ENCODE peak calls at places on chromosomes 13 and 19, in six cellular contexts. O is CD8-positive, alpha-beta memory T cell; S is tibial artery; A is effector memory CD4-positive, alpha-beta T cell; Y is stomach; W is cardiac muscle cell. F is an unnamed sample.

GRCh38 chr19:35908977-35909683 is 1.0 kb upstream of the TYROBP start:
- DNase-seq in S (peak; percentile 90), A (no peak), W (no peak), Y (peak; percentile 55), O (no peak), F (peak; percentile 17)

GRCh38 chr19:1045247-1045603 is 5.3 kb downstream of the ABCA7 start:
- DNase-seq in A (peak; percentile 76), W (no peak), S (no peak), O (peak; percentile 68), Y (peak; percentile 45), F (peak; percentile 56)

GRCh38 chr13:104597554-104598240 is 1531.5 kb upstream of the SLC10A2 start:
- DNase-seq in O (no peak), W (no peak), A (no peak), Y (no peak), S (no peak), F (no peak)

GRCh38 chr19:14156122-14156521 is 19.7 kb upstream of the ASF1B start:
- DNase-seq in W (no peak), Y (no peak), O (no peak), A (no peak), S (no peak), F (no peak)

GRCh38 chr13:46168341-46168740 is 13.6 kb downstream of the LCP1 start:
- DNase-seq in Y (no peak), S (no peak), W (peak; percentile 43), A (peak; percentile 50), O (peak; percentile 37), F (no peak)

GRCh38 chr13:50303963-50304721 is 288.9 kb downstream of the KCNRG start:
- DNase-seq in O (no peak), S (no peak), Y (no peak), W (no peak), A (no peak), F (no peak)

GRCh38 chr13:78020861-78021260 is 102.2 kb upstream of the EDNRB start:
- DNase-seq in Y (no peak), A (no peak), W (peak; percentile 7), S (no peak), O (no peak), F (no peak)

GRCh38 chr19:56350416-56351045 is 35.9 kb upstream of the ZSCAN5A start:
- DNase-seq in O (peak; percentile 24), W (peak; percentile 65), S (no peak), A (no peak), Y (peak; percentile 39), F (peak; percentile 45)

GRCh38 chr19:12913871-12914690 is 5.0 kb downstream of the SYCE2 start:
- DNase-seq in W (peak; percentile 75), O (peak; percentile 44), A (no peak), Y (no peak), S (no peak), F (peak; percentile 78)

GRCh38 chr13:74696148-74696922 is 562.1 kb upstream of the KLF12 start:
- DNase-seq in W (no peak), O (no peak), S (no peak), A (no peak), Y (no peak), F (no peak)

GRCh38 chr19:56141416-56141992 is 417 bp downstream of the ZNF444 start:
- DNase-seq in Y (no peak), S (no peak), W (no peak), O (peak; percentile 21), A (no peak), F (peak; percentile 67)

GRCh38 chr13:31310356-31310755 is 110.6 kb downstream of the B3GLCT start:
- DNase-seq in O (no peak), S (no peak), Y (no peak), A (no peak), W (no peak), F (no peak)

GRCh38 chr19:54478677-54479266 is 5.7 kb upstream of the CDC42EP5 start:
- DNase-seq in Y (no peak), A (no peak), S (no peak), O (no peak), W (peak; percentile 64), F (no peak)

GRCh38 chr19:46571495-46571894 is 29.6 kb upstream of the CALM3 start:
- DNase-seq in S (no peak), Y (no peak), A (no peak), O (no peak), W (peak; percentile 15), F (no peak)

GRCh38 chr13:44449999-44450821 is 76.6 kb downstream of the SERP2 start:
- DNase-seq in W (no peak), A (no peak), S (no peak), O (no peak), Y (no peak), F (no peak)

GRCh38 chr13:95641291-95641811 is 3.2 kb downstream of the DZIP1 start:
- DNase-seq in O (no peak), S (no peak), W (peak; percentile 52), A (no peak), Y (no peak), F (no peak)

GRCh38 chr13:91155512-91156114 is 191.9 kb upstream of the MIR17HG start:
- DNase-seq in A (no peak), S (no peak), Y (no peak), W (no peak), O (no peak), F (no peak)

GRCh38 chr13:45328661-45329105 is 12.3 kb downstream of the TPT1 start:
- DNase-seq in O (no peak), Y (no peak), S (no peak), W (peak; percentile 88), A (no peak), F (no peak)

GRCh38 chr13:48547663-48548092 is 14.8 kb upstream of the RCBTB2 start:
- DNase-seq in S (no peak), Y (no peak), A (no peak), O (no peak), W (no peak), F (no peak)

GRCh38 chr13:70817571-70817970 is 709.3 kb upstream of the KLHL1 start:
- DNase-seq in S (no peak), Y (no peak), A (no peak), O (no peak), W (no peak), F (no peak)

GRCh38 chr19:47032171-47032811 is 12.7 kb downstream of the NPAS1 start:
- DNase-seq in S (no peak), Y (peak; percentile 70), A (peak; percentile 22), O (peak; percentile 55), W (peak; percentile 25), F (peak; percentile 66)

GRCh38 chr13:48210178-48210577 is 22.8 kb upstream of the ITM2B start:
- DNase-seq in W (peak; percentile 65), O (no peak), Y (no peak), S (no peak), A (no peak), F (no peak)

DNA sequence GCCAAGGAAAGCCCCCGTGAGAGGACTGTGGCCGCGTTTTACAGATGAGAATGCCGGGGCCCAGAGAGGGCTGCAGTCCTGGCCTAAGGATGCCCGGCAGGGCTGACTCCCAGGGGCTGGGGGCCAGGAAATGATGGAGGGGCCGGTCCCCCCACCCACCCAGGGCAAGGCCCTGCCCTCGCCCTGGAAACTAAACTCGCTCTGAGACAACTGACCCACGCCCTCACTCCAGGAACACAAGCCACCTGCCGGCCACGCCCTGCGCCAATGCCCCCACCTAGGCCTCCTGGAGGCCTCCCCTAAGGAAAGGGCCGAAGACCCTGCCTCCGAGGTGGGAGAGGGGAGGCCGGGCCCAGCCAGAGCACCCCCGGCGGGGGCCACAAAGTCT is 7.2 kb downstream of the ZBTB7A start:
- DNase-seq in A (no peak), S (no peak), O (no peak), Y (peak; percentile 70), W (no peak), F (no peak)
- H3K4me3 ChIP-seq in A (no peak overlapping the region), S (peak overlapping the region; percentile 37), O (peak overlapping the region; percentile 6), Y (peak overlapping the region; percentile 89), W (no peak overlapping the region), F (no peak overlapping the region)

GRCh38 chr19:49193822-49194394 is 36.3 kb downstream of the TRPM4 start:
- DNase-seq in Y (no peak), S (no peak), W (no peak), A (no peak), O (no peak), F (no peak)
- H3K27ac ChIP-seq in Y (no peak overlapping the region), S (no peak overlapping the region), W (no peak overlapping the region), A (no peak overlapping the region), O (no peak overlapping the region), F (no peak overlapping the region)

DNA sequence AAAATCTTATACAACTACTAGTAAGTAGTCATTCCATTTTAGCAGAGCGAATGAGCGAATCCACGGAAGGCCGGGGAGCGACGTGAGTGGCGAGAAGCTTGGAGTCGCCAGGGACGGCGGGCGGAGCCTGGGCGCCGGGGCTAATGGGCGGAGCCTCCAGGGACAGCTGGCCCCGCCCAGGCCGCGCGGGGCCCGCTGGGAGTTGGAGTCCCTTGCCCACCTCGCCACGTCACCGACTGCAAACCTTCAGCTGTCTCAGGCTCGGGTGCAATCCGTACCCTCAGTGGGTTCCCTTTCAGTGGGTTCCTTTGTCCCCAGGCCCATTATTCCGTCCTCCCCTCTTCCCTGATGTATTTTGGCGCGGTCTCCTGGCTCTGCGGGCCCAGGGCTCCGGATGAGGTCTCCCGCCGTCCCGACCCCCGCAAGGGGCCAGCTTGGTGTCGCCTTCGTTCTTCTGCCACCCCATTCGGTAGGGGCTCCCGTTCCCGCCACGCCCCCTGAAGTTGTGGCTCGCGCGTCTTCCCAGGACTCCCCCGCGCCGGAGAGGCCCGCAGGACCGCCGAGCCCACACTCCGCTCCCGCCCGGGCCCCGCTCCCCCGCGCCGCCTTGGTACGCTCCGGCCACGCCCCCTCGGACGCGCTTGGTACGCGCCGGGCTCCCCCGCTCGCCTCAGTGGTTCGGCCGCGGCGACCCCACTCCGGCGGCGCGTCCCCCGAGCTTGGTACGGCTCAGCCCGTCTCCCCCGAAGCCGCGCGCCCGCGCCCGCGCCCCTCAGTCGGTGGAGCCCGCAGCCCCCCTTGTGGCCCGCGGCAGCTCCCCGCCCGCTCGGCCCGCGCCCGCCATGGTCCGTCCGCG is at the start of gene PTOV1:
- DNase-seq in W (peak; percentile 95), A (peak; percentile 76), Y (peak; percentile 94), O (peak; percentile 85), S (peak; percentile 96), F (peak; percentile 80)
- H3K4me1 ChIP-seq in W (peaks cover 10% of the 10 kb centered on the region), A (peaks cover 3% of the 10 kb centered on the region), Y (peaks cover 57% of the 10 kb centered on the region), O (peaks cover 30% of the 10 kb centered on the region), S (no peaks in the 10 kb centered on the region), F (peaks cover 25% of the 10 kb centered on the region)

GRCh38 chr19:18339703-18340102 is 695 bp upstream of the PGPEP1 start:
- DNase-seq in W (no peak), O (no peak), Y (no peak), S (no peak), A (no peak), F (no peak)
- H3K4me3 ChIP-seq in W (no peak overlapping the region), O (peak overlapping the region; percentile 81), Y (peak overlapping the region; percentile 84), S (peak overlapping the region; percentile 69), A (peak overlapping the region; percentile 78), F (peak overlapping the region; percentile 66)

DNA sequence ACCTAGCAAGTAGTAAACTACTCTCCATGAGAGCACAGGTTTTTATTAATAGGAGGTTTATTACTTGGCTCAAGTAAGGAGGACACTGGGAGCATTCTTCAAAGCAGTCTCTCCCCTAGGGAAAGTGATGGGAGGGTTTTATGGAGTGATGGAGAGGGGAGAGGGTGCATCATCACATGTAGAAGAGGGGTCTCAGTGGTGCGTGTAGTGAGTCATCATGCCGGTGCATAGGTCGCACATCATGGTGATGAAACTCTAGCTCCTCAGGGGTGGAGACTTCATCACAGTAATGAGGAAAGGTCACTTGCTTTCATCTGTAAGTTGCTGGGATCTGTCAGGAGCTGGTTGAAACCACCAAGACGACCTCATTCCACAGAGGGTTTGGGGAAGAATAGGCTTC is 210.8 kb upstream of the UBL3 start:
- DNase-seq in Y (no peak), O (no peak), S (no peak), W (no peak), A (no peak), F (no peak)
- H3K27ac ChIP-seq in Y (no peak overlapping the region), O (no peak overlapping the region), S (no peak overlapping the region), W (no peak overlapping the region), A (no peak overlapping the region), F (no peak overlapping the region)